ENCODE peak calls at places on chromosomes 4 and X, in four cellular contexts. Z is psoas muscle, C is neuronal stem cell, X is hepatocyte. N is an unnamed sample.

GRCh38 chr4:141891260-141892120 is 255.1 kb downstream of the IL15 start:
- DNase-seq in Z (no peak), C (no peak), X (no peak), N (no peak)

GRCh38 chr4:40897557-40898203 is 147.9 kb downstream of the NSUN7 start:
- DNase-seq in Z (peak; percentile 80), C (peak; percentile 67), X (peak; percentile 80), N (peak; percentile 89)

GRCh38 chrX:104324871-104325585 is 70.3 kb upstream of the ESX1 start:
- DNase-seq in Z (no peak), C (no peak), X (no peak), N (no peak)

GRCh38 chr4:53676402-53676871 is 85.2 kb upstream of the LNX1 start:
- DNase-seq in Z (no peak), C (no peak), X (no peak), N (no peak)

GRCh38 chr4:111632752-111633151 is 512.5 kb upstream of the FAM241A start:
- DNase-seq in Z (no peak), C (no peak), X (no peak), N (no peak)

GRCh38 chr4:102493794-102494193 is 7.4 kb upstream of the NFKB1 start:
- DNase-seq in Z (no peak), C (no peak), X (no peak), N (no peak)

GRCh38 chr4:139749313-139749712 is 83.7 kb downstream of the MGST2 start:
- DNase-seq in Z (no peak), C (no peak), X (no peak), N (no peak)

GRCh38 chr4:185468999-185469398 is 2.5 kb downstream of the CCDC110 start:
- DNase-seq in Z (no peak), C (no peak), X (no peak), N (no peak)

GRCh38 chr4:135050086-135050717 is 848.6 kb upstream of the PABPC4L start:
- DNase-seq in Z (no peak), C (no peak), X (no peak), N (no peak)

GRCh38 chrX:107674480-107675364 is 46.4 kb downstream of the PRPS1 start:
- DNase-seq in Z (peak; percentile 82), C (no peak), X (peak; percentile 72), N (no peak)
- H3K4me1 ChIP-seq in Z (peaks cover 24% of the 10 kb centered on the region), C (peaks cover 10% of the 10 kb centered on the region), X (peaks cover 36% of the 10 kb centered on the region), N (peaks cover 30% of the 10 kb centered on the region)

GRCh38 chr4:89303177-89303576 is 4.4 kb downstream of the GPRIN3 start:
- DNase-seq in Z (no peak), C (no peak), X (no peak), N (no peak)
- H3K27ac ChIP-seq in Z (no peak overlapping the region), C (no peak overlapping the region), X (no peak overlapping the region), N (no peak overlapping the region)

DNA sequence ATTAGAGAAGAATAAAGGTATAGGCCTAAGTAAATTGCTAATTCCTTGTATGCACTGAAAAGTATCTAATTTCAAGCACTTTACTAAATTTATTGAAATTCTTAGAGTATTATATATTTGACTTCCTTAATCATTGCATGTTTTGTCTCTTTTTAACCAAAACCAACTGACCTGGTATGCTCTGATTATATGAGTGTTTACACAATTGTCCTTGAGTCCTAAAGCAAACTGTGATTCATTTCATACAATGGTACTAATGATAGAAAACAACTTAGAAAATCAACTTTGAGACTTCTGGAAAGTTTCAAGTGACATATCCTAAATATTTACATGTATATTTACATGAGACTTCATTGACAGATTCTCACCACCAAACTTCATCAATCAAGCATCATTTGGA is 1177.1 kb downstream of the ADGRL3 start:
- DNase-seq in Z (no peak), C (no peak), X (no peak), N (no peak)
- H3K4me1 ChIP-seq in Z (no peaks in the 10 kb centered on the region), C (no peaks in the 10 kb centered on the region), X (no peaks in the 10 kb centered on the region), N (no peaks in the 10 kb centered on the region)

GRCh38 chr4:14856927-14857220 is 145.4 kb upstream of the CPEB2 start:
- DNase-seq in Z (no peak), C (no peak), X (no peak), N (no peak)

GRCh38 chr4:14855719-14856075 is 146.6 kb upstream of the CPEB2 start:
- DNase-seq in Z (no peak), C (no peak), X (no peak), N (no peak)

GRCh38 chr4:14857986-14858385 is 144.3 kb upstream of the CPEB2 start:
- DNase-seq in Z (no peak), C (no peak), X (no peak), N (no peak)

GRCh38 chr4:14857475-14857874 is 144.8 kb upstream of the CPEB2 start:
- DNase-seq in Z (no peak), C (no peak), X (no peak), N (no peak)

DNA sequence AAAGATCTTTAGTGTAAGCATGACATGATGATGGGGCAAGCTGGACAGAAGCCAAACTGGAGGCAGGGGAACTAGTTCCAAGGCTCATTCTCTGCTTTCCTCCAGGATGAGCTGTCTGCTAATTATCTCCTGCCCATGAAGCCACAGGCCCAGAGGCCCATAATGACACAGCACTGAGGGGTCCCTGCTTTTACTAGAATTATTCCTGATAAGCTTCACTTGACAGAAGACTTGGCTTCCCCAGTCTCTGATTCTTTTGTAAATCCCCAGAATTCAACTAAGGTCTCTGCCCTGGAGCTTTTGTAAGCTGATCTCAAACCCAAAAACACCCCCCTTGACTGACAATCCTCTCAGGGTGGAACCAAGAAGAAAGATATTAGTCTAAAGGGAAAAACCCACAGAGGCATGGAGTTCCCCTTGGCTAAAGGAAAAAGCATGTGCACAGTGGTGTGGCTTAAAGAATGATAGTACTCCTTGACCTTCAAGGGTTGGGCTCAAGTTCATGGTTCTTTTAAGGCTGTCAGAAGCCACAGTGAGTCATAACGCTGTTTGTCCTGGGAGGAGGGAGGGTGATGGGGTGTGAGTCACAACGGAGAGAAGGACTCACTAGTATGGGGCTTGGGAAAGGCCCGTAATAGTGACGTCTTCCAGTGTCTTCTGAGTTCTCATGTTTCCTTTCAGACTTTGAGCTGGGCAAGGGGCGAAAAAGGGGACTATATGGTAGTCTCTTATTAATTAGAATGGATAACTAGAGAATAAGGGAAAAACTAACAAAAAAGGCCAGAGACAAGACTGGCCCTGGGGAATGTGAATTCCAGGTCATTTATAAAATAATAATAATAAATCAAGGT is 146.0 kb upstream of the CPEB2 start:
- DNase-seq in Z (peak; percentile 57), C (no peak), X (peak; percentile 89), N (no peak)
- H3K27ac ChIP-seq in Z (peak overlapping the region; percentile 68), C (no peak overlapping the region), X (peak overlapping the region; percentile 92), N (peak overlapping the region; percentile 68)

DNA sequence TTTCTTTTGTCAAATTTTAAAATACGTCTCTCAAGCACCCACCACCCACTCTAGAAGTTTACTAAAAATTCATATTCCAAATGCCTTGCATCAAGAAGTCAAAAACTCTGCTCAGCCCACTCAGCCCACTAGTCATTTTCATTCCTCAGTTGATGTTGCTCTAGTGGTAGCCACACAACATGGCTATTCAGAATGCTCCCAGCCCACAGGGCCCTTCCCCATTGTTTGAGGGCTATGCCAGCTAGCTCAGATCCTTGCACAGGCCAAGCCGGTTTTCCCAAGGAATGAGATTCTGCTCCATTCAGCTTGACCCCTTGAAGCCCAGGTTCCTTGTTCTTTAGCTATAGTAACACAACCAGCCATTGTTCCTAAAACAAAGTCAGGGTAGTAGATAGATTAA is 297.5 kb upstream of the RASGEF1B start:
- DNase-seq in Z (no peak), C (peak; percentile 3), X (no peak), N (no peak)
- H3K4me1 ChIP-seq in Z (no peaks in the 10 kb centered on the region), C (no peaks in the 10 kb centered on the region), X (no peaks in the 10 kb centered on the region), N (no peaks in the 10 kb centered on the region)